ENCODE peak calls at places on chromosomes 2 and 18, in seven cellular contexts. B is cardiac muscle cell; W is heart right ventricle; V is heart left ventricle; O is lower lobe of right lung; A is naive thymus-derived CD4-positive, alpha-beta T cell; Y is CD8-positive, alpha-beta memory T cell. P is an unnamed sample. For H3K27me3 and H3K4me1, the result is how much of the 10 kb centered on the place peaks cover.

GRCh38 chr18:682833-683232 is 25.4 kb downstream of the TYMS start:
- DNase-seq in B (no peak), W (no peak), V (no peak), O (no peak), A (no peak), Y (no peak), P (no peak)

GRCh38 chr2:191804711-191805230 is 42.1 kb downstream of the CAVIN2 start:
- DNase-seq in B (no peak), W (no peak), V (no peak), O (no peak), A (no peak), Y (no peak), P (no peak)

GRCh38 chr2:195094330-195094729 is 562.7 kb upstream of the SLC39A10 start:
- DNase-seq in B (no peak), W (no peak), V (no peak), O (no peak), A (no peak), Y (no peak), P (no peak)

GRCh38 chr18:61606759-61607158 is 273.5 kb downstream of the CDH20 start:
- DNase-seq in B (peak), W (peak), V (peak), O (peak), A (no peak), Y (no peak), P (peak)

GRCh38 chr2:106053116-106053515 is 141.0 kb downstream of the UXS1 start:
- DNase-seq in B (peak), W (no peak), V (no peak), O (no peak), A (no peak), Y (peak), P (no peak)

GRCh38 chr2:36809046-36809445 is 112.5 kb downstream of the VIT start:
- DNase-seq in B (no peak), W (no peak), V (no peak), O (no peak), A (no peak), Y (no peak), P (no peak)

GRCh38 chr18:32802606-32803451 is 30.0 kb upstream of the KLHL14 start:
- DNase-seq in B (no peak), W (no peak), V (no peak), O (no peak), A (no peak), Y (no peak), P (no peak)

GRCh38 chr2:202035089-202035940 is 1.7 kb downstream of the FZD7 start:
- DNase-seq in B (peak), W (peak), V (peak), O (peak), A (no peak), Y (no peak), P (peak)

GRCh38 chr2:134320930-134321329 is 67.1 kb downstream of the MGAT5 start:
- DNase-seq in B (no peak), W (no peak), V (no peak), O (no peak), A (peak), Y (peak), P (no peak)

DNA sequence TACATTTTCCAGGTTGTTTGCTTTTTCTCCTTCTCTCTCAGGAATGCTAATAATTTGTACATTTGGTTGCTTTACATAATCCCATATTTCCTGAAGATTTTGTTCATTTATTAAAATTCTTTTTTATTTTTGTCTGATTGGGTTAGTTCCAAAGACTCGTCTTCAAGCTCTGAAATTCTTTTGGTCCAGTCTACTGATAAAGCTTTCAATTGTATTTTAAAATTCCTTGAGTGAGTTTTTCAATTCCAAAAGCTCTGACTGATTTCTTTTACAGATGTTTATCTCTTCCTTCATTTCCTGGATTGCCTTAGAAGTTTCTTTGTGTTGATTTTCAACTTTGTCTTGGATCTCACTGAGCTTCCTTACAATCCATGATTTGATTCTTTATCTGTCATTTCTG is 50.0 kb downstream of the MBOAT2 start:
- DNase-seq in B (no peak), W (no peak), V (no peak), O (no peak), A (no peak), Y (no peak), P (no peak)
- H3K4me3 ChIP-seq in B (no peak), W (no peak), V (no peak), O (no peak), A (no peak), Y (no peak), P (no peak)

DNA sequence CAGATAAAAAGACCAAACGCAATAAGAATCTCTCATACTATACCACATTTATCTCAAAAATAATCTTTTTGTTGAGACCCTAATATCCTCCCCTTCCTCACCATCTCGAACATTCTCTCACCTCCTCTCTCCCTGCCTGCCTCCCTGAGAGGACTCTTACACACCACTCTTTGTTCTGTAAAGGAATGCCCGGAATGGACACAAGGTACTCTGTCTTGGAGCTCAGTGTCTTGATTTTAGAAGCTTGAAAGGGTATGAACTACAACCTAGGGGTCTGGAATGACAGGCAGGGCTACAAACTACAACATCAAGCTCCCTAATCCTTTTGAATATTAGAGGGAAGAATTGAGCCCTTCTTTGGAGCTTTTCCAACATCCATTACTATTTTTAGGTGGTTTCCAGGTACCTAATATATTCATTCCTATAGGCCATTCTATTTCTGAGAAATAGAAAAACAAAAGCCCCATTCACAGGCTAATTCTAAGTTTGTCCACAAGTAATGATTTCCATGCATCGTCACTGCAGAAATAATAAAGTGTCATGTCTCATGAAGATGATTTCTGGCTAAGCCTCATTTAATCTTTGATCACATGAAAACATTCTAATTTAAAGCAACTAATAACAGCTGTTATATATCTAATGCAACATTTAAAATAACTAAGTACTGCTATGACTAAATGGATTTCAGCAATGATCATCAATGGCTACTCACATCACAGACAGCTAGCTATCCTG is 60.6 kb downstream of the LRP2 start:
- DNase-seq in B (no peak), W (no peak), V (no peak), O (no peak), A (no peak), Y (no peak), P (no peak)
- H3K27me3 ChIP-seq in B (under half), W (under half), V (under half), O (under half), A (under half), Y (under half), P (under half)

DNA sequence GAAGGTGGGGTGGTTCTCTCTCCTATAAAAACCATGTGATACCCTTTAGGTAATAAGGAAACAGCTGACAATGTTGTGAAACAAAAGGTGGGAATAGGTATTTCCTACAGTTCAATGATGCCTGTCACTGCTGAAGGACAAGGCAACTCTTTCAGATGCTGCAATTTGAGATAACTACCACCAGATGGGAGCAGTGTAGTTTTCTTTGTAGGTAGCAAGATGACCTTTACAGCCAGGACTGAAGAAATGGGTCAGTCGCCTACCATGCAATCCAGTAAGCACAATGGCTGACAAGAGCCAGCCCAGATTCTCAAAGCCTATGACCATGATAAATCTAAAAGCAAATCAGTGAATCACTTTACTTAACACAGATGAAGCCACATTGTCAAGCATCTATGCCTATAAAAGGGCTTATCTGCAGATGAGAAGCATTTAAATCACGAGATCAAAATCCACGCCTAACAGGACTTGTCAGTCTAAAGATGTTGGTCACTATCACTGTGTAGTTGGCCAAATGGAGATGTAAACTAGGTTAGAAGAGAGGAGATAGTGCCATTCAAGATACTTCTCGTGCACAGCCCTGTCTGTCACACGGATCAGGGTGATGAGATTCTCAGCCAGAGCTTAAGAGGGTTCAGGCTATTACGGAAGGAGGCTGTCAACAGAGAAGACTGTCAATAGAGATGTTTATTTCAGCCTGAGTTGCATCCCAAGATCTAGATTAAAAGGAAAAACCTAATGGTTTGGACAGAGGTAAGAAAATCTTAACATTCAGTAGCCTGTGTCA is 83.7 kb downstream of the AAK1 start:
- DNase-seq in B (peak), W (no peak), V (no peak), O (no peak), A (no peak), Y (no peak), P (no peak)
- H3K4me1 ChIP-seq in B (under half), W (under half), V (under half), O (under half), A (under half), Y (half or more), P (under half)

GRCh38 chr2:216619411-216620393 is 13.5 kb upstream of the IGFBP2 start:
- DNase-seq in B (peak), W (no peak), V (no peak), O (no peak), A (no peak), Y (no peak), P (no peak)

GRCh38 chr2:216617159-216617815 is 15.9 kb upstream of the IGFBP2 start:
- DNase-seq in B (no peak), W (no peak), V (no peak), O (no peak), A (no peak), Y (no peak), P (no peak)

GRCh38 chr2:216620806-216621205 is 12.4 kb upstream of the IGFBP2 start:
- DNase-seq in B (peak), W (peak), V (peak), O (no peak), A (no peak), Y (no peak), P (no peak)

GRCh38 chr2:216621292-216621691 is 11.9 kb upstream of the IGFBP2 start:
- DNase-seq in B (peak), W (no peak), V (no peak), O (no peak), A (no peak), Y (no peak), P (no peak)

DNA sequence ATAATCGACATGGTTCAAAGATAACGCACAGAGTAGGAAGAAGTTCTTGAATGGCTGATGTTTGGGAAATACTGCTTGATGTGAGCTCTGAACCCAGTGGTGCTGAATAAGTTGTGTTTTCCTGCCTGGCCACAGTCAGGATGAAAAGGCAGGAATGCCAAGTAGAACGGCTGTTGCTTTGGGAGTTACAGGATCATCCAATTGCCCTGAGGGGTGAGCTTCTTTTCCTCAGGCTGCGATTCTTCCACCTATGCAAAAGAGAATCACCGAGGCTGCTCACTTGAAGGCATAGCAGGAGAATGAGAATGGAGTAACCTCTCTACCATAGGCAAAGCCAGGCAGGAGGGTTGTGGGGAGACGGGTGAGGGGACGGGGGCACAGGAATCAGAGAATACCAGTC is 14.4 kb upstream of the IGFBP2 start:
- DNase-seq in B (no peak), W (no peak), V (no peak), O (no peak), A (no peak), Y (no peak), P (no peak)
- H3K4me3 ChIP-seq in B (no peak), W (no peak), V (no peak), O (no peak), A (no peak), Y (no peak), P (no peak)

GRCh38 chr2:212245868-212246267 is 292.7 kb downstream of the ERBB4 start:
- DNase-seq in B (no peak), W (no peak), V (no peak), O (no peak), A (no peak), Y (no peak), P (no peak)

GRCh38 chr2:212254331-212254730 is 284.3 kb downstream of the ERBB4 start:
- DNase-seq in B (no peak), W (no peak), V (no peak), O (no peak), A (no peak), Y (no peak), P (no peak)

GRCh38 chr2:212249451-212249850 is 289.2 kb downstream of the ERBB4 start:
- DNase-seq in B (peak), W (no peak), V (no peak), O (no peak), A (no peak), Y (no peak), P (no peak)
- H3K27me3 ChIP-seq in B (under half), W (under half), V (under half), O (under half), A (under half), Y (under half), P (under half)

DNA sequence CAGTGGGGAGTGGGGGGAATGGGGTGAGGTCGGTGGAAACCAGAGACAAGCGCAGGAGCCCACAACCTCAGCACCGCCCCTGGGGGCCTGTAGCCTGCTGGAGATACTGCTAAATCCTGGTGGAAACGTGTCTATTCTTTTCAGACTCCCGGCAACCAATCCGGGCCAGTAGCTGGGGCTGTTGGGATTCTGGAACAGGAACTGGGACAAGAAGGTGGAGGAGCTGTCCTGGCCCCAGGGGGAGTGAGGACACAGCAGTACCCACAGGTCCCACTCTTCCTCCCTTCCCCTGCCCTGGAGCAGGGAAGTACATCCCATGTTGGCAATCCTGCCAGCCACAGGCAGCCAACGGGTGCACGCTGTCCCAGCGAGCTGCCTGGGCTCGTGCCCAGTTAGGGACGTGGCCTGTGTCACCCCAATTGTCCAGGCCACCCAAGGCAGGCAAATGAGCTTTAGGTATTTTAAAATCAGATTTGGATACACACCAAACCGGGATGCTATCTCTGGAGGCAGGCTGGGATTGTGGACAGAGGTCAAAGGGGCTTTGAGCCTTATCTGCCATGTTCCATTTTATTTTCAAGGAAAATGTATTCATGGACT is 51.8 kb downstream of the HS1BP3 start:
- DNase-seq in B (no peak), W (peak), V (peak), O (peak), A (no peak), Y (no peak), P (peak)
- H3K4me1 ChIP-seq in B (under half), W (half or more), V (half or more), O (half or more), A (under half), Y (under half), P (half or more)

GRCh38 chr2:223050900-223051299 is 1.1 kb upstream of the KCNE4 start:
- DNase-seq in B (peak), W (peak), V (peak), O (no peak), A (no peak), Y (no peak), P (no peak)
- H3K4me3 ChIP-seq in B (no peak), W (no peak), V (peak), O (no peak), A (no peak), Y (no peak), P (no peak)

DNA sequence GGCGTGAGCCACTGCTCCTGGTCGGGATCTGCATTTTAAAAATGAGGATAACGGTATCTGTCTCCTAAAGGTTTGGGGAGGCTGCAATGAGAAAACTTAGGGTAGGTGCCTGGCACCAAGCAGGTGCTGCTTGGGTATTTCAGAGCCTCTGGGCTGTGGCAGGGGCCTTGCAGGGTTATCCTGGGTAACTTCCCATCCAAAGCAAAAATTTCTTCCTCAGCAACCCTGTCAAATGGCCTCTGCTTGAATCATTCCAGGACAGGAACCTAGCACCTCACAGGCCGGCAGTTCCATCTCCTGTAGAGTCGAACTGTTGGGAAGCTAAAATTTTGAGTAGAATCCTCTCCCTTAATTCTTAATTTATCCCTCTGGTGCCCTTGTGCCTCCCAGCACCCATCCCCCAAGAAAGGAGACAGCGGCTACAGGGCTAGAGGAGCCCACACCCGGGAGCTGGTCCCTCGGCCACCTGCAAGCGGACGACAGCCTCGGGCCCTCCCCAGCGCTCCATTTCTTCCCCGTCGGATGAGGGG is 868 bp downstream of the CGREF1 start:
- DNase-seq in B (no peak), W (no peak), V (no peak), O (no peak), A (no peak), Y (no peak), P (no peak)
- H3K27me3 ChIP-seq in B (half or more), W (under half), V (under half), O (under half), A (under half), Y (under half), P (under half)

GRCh38 chr2:71864085-71864484 is 283.6 kb downstream of the CYP26B1 start:
- DNase-seq in B (no peak), W (no peak), V (no peak), O (no peak), A (no peak), Y (no peak), P (no peak)
- H3K4me1 ChIP-seq in B (under half), W (under half), V (under half), O (under half), A (under half), Y (under half), P (under half)